ENCODE peak calls at places on chromosomes 16 and 17, in five cellular contexts. R is SK-N-SH, W is GM12891, P is H1, I is GM12878. F is an unnamed sample.

GRCh38 chr17:72887917-72888316 is 204.6 kb downstream of the SLC39A11 start:
- DNase-seq in R (no peak), W (no peak), P (no peak), I (no peak), F (no peak)

GRCh38 chr16:22229881-22230280 is 23.8 kb downstream of the EEF2K start:
- DNase-seq in R (no peak), W (no peak), P (no peak), I (no peak), F (no peak)

GRCh38 chr16:6600167-6600566 is 732.5 kb upstream of the RBFOX1 start:
- DNase-seq in R (peak), W (no peak), P (no peak), I (no peak), F (no peak)

GRCh38 chr16:65343556-65343955 is 221.7 kb upstream of the CDH11 start:
- DNase-seq in R (no peak), W (no peak), P (no peak), I (no peak), F (no peak)

GRCh38 chr17:63498621-63499195 is 21.8 kb downstream of the ACE start:
- DNase-seq in R (no peak), W (no peak), P (no peak), I (no peak), F (no peak)

GRCh38 chr17:49338883-49339282 is 23.2 kb downstream of the ZNF652 start:
- DNase-seq in R (no peak), W (no peak), P (no peak), I (no peak), F (no peak)

GRCh38 chr17:81995463-81996231 is 18.2 kb downstream of the ASPSCR1 start:
- DNase-seq in R (no peak), W (no peak), P (no peak), I (no peak), F (no peak)

GRCh38 chr17:37440424-37440823 is 33.7 kb downstream of the TADA2A start:
- DNase-seq in R (no peak), W (no peak), P (no peak), I (no peak), F (no peak)

GRCh38 chr16:66028505-66029216 is 337.8 kb upstream of the CDH5 start:
- DNase-seq in R (no peak), W (no peak), P (no peak), I (no peak), F (no peak)

GRCh38 chr16:85423631-85424030 is 189.5 kb upstream of the GSE1 start:
- DNase-seq in R (no peak), W (no peak), P (no peak), I (no peak), F (no peak)

GRCh38 chr17:79761894-79762570 is 15.9 kb upstream of the CBX2 start:
- DNase-seq in R (no peak), W (no peak), P (no peak), I (no peak), F (no peak)

GRCh38 chr17:75704963-75705875 is 16.0 kb upstream of the ITGB4 start:
- DNase-seq in R (no peak), W (no peak), P (no peak), I (no peak), F (no peak)

GRCh38 chr17:62126292-62126691 is 61.2 kb upstream of the MED13 start:
- DNase-seq in R (no peak), W (no peak), P (no peak), I (no peak), F (no peak)

GRCh38 chr17:73770115-73770848 is 126.0 kb upstream of the SDK2 start:
- DNase-seq in R (peak), W (no peak), P (no peak), I (no peak), F (no peak)

GRCh38 chr16:1938316-1938715 is 4.7 kb downstream of the MSRB1 start:
- DNase-seq in R (no peak), W (no peak), P (no peak), I (no peak), F (no peak)

GRCh38 chr17:29390856-29391631 is 881 bp downstream of the TAOK1 start:
- DNase-seq in R (peak), W (no peak), P (no peak), I (no peak), F (no peak)

GRCh38 chr17:48841395-48841831 is 10.6 kb downstream of the CALCOCO2 start:
- DNase-seq in R (no peak), W (peak), P (no peak), I (peak), F (no peak)

GRCh38 chr17:45785373-45786193 is 1.5 kb downstream of the CRHR1 start:
- DNase-seq in R (no peak), W (no peak), P (no peak), I (no peak), F (no peak)

GRCh38 chr16:85929259-85929704 is 30.3 kb downstream of the IRF8 start:
- DNase-seq in R (no peak), W (no peak), P (no peak), I (no peak), F (no peak)

GRCh38 chr17:29004081-29004692 is 1.6 kb downstream of the SEZ6 start:
- DNase-seq in R (no peak), W (no peak), P (no peak), I (no peak), F (no peak)

GRCh38 chr16:27917953-27918352 is 145.6 kb downstream of the GSG1L start:
- DNase-seq in R (no peak), W (no peak), P (no peak), I (no peak), F (no peak)

GRCh38 chr17:10286324-10286723 is 86.5 kb downstream of the MYH13 start:
- DNase-seq in R (no peak), W (no peak), P (no peak), I (no peak), F (no peak)

GRCh38 chr16:84741351-84741791 is 41.6 kb downstream of the USP10 start:
- DNase-seq in R (no peak), W (no peak), P (no peak), I (no peak), F (no peak)

GRCh38 chr17:37490638-37491614 is 1.2 kb downstream of the DUSP14 start:
- DNase-seq in R (no peak), W (no peak), P (no peak), I (no peak), F (no peak)

GRCh38 chr17:12789075-12789975 is at the start of gene ARHGAP44:
- DNase-seq in R (peak), W (peak), P (peak), I (no peak), F (peak)

DNA sequence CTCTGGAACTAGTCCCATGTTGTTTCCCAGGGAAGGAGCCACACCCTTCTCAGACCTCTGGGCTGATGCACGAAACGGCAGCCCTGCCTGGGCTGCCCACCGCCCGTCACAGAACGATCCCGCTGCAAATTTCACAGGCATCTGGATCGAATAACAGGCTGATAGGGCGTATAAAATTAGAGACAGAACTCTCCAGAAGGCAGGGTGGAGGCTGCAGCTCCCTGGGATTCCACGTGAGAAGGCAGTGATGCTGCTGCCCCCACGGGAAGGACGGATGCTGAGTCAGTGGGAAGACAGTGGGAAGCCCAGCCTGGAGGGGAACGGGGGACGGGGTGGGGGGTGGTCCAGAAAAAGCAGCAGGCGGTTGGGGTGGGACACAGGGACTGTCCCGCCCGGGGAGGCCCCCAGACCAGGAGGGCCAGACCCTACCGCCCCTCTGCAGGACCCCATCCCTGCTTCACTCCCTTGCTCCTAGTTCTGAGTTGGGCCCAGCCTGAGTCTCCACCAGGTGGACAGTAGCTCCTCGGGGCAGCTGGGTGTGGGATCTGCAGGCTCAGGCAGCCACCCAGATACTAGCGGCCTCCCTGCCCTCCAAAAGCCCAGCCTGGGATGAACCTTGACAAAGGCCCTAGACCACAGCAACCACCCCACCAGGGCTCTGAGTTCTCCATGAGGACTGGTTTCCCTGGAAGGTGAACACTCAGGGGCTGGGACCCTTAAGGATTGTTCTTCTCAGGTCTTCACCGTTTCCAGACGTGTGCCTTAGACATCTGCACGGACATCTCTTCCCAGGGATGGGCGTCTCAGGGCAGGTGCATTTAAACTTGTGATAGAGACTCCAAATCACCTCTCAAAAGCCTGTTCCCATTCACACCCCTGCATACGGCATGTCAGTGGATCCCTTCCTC is 117.8 kb downstream of the METRNL start:
- DNase-seq in R (no peak), W (no peak), P (no peak), I (no peak), F (no peak)
- TF ChIP-seq TAF1 in R (no peak), W (no peak), P (no peak), I (no peak), F (no peak)

GRCh38 chr17:19717031-19717360 is 612 bp upstream of the SLC47A2 start:
- DNase-seq in R (no peak), W (no peak), P (no peak), I (no peak), F (no peak)
- TF ChIP-seq TAF1 in R (no peak), W (no peak), P (no peak), I (no peak), F (no peak)

DNA sequence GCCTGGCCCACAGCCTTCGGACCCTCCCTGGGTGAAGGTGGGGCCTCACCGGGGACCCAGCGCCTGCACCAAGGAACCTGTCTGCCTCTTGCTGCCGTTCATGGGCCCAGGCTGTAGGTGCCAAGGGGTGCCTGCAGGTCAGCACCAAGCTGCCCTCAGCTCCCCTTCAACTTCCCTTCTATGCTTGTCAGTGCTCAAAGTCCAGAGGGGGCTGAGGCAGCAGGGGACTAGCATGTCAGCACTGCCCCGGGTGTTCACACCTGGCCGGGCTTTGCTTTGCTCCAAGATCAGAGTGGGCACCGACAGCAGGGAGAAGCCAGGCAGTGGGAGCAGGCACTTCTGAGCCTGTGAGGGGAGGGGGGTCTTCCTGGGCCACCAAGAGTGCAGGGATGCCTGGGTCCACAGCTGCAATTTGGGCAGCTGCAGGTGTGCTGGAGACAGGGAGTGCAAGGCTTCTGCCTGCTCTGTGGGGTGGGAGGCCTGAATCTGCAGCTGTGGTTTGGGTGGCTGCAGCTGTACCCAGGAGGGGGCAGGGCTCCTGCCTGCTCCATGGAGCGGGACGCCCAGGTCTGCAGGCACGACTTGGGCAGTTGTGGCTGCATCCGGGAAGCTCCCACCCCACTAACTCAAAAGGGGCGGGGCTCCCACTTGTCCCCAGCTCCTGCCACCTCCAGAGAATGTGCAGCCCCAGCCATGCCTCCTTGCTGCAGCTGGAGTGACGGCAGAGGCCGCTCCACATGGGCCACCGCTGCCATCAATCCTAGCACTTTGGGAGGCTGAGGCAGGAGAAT is 27.6 kb upstream of the PRM1 start:
- DNase-seq in R (no peak), W (no peak), P (no peak), I (peak), F (peak)
- TF ChIP-seq TAF1 in R (no peak), W (no peak), P (no peak), I (no peak), F (no peak)

GRCh38 chr16:3363793-3364192 is 8.1 kb downstream of the OR2C1 start:
- DNase-seq in R (no peak), W (no peak), P (no peak), I (no peak), F (no peak)

GRCh38 chr16:3362931-3363330 is 7.2 kb downstream of the OR2C1 start:
- DNase-seq in R (no peak), W (no peak), P (no peak), I (no peak), F (no peak)

GRCh38 chr16:3369073-3369472 is 13.4 kb downstream of the OR2C1 start:
- DNase-seq in R (no peak), W (no peak), P (no peak), I (no peak), F (no peak)

DNA sequence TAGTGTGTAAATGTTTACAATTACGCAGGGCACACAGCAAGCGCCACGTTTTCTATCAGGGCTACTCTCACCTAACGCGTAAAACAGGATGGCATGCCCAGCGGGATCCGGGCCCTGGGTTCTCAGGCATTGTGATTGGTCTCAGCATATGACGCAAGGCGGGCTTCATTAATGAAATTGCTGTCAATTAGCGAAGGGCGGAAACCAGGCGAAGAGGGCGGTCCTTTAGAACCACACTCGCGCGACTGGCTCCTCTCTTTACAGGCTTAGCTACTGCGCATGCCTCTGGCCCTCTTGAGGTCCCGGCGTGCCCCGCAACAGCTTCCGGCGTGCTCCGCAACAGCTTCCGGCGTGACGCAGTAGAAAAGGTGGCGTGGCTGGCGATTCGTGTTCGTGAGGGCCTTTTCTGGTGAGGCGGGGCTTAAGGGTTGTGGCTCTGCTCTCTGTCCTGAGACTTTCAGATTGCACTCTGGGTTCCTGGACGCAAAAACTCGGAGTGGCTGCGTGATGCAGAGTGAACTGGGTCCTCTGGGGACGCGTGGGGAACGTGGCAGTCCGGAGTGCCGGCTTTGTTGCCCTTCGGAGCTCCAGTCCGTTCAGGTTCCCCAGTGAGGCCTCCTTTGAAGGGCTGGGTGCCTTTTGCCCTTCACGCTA is 9.2 kb downstream of the OR2C1 start:
- DNase-seq in R (peak), W (peak), P (no peak), I (peak), F (peak)
- TF ChIP-seq TAF1 in R (peak), W (peak), P (no peak), I (peak), F (no peak)

DNA sequence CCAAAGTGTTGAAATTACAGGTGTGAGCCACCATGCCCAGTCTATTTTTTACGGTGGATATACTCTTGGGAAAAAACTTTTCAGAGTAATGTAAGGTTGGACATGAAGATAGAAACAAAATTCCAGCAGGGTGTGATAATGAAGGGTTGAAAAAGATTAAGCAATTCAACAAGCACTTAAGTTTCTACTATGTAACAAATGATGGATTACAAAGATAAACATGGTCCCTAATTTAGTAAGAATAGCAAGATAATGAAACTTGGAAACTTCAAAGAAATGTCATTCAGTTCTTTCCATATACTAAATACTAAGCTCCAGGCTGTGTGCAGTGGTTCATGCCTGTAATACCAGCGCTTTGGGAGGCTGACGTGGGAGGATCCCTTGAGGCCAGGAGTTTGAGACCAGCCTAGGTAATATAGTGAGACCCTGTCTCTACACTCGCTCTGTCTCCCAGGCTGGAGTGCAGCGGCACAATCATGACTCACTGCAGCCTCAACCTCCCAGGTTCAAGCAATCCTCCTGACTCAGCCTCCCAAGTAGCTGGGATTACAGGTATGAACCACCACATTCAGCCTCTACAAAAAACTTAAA is 31.0 kb downstream of the PSMD12 start:
- DNase-seq in R (no peak), W (no peak), P (no peak), I (no peak), F (no peak)
- TF ChIP-seq TAF1 in R (no peak), W (no peak), P (no peak), I (no peak), F (no peak)

DNA sequence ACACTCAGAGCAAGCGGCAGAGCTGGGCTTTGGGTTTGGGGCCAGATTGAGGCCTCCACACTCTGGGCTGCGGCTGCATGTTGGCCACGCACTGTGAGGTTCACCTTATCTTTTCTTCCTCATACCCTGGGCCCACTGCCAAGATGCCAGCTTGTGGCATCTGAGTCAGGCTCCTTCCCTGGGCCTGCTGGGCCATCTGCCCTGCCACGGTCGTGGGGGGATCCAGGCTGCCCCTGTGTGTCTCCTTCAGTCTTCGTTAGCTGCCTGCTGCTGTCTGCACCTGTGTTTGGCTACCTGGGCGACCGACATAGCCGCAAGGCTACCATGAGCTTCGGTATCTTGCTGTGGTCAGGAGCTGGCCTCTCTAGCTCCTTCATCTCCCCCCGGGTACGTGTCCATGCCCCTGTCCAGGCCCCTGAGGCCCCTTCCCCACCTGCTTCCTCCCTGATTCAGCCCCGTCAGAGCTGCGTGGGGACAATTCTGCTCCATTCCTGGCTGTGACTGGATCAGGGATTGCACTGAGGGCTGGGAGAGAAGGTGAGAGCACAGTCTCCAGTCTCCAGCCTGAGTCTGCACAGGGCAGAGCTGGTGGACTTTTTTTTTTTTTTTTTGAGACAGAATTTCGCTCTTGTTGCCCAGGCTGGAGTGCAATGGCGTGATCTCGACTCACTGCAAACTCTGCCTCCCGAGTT is 11.2 kb downstream of the SPNS3 start:
- DNase-seq in R (peak), W (no peak), P (no peak), I (no peak), F (no peak)
- TF ChIP-seq TAF1 in R (no peak), W (no peak), P (no peak), I (no peak), F (no peak)

DNA sequence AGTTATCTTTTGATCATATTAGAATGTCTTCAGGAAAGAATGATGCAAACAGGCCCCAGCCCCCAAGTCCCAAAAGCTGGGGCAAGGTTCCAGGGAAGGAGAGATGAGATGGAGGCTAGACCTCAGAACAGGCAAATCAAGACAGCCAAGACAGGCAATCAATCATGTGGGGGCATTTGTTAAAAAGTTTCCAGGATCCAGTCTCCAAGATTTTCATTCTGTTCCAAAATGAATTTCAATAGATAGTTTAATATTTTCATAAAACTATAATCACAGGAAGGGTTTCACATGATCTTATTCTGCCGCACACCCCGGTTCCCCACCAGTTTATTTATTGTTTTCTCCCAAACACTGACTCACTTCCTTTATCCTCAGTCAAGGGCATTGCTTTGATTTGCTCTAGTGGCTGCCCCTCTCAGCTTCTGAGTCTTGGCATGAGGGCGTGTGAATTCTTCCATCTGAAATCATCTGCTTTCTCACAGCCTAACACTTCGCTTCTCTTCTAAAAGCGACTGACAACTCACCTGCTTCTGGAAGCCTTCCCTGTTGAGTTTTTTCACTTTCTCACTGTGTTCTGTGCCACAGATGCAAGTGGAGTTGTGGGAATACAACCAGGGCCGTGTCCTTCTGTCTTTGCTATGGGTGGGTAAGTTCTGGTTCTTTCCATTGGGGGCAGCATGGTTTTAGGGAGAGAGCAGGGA is 12.2 kb upstream of the TERF2 start:
- DNase-seq in R (peak), W (no peak), P (no peak), I (peak), F (no peak)
- TF ChIP-seq TAF1 in R (peak), W (no peak), P (peak), I (no peak), F (no peak)

DNA sequence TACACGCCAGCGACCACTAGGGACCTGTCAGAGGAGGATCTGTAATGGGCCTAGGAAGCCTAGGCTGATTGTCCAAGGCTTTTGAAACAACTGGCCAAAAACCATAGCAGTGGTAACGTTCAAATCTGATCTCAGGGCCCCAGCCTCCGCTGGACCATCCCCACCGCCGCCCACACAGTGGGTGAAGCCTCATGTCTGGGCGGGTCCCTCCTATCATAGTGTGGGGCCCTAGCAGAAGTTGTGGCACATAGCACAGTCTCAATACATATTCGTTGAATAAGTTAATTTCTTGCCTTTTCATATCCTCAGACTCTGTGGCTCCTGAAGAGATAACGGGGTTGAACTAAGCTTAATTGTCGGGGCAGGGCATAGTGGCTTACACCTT is 818 bp downstream of the DPH1 start:
- DNase-seq in R (no peak), W (no peak), P (no peak), I (no peak), F (no peak)
- TF ChIP-seq TAF1 in R (no peak), W (no peak), P (peak), I (no peak), F (no peak)